ENCODE peak calls at places on chromosomes 11 and 22, in five cellular contexts. X, T, S, L and F are unnamed samples. For H3K4me1, the result is how much of the 10 kb centered on the place peaks cover.

GRCh38 chr11:111086058-111086457 is 159.5 kb upstream of the POU2AF2 start:
- DNase-seq in X (no peak), L (no peak), T (no peak), S (no peak), F (no peak)

GRCh38 chr11:116138280-116138679 is 634.1 kb upstream of the CADM1 start:
- DNase-seq in S (no peak), L (no peak), T (peak), X (no peak), F (no peak)

GRCh38 chr22:32583921-32584335 is 109.3 kb downstream of the FBXO7 start:
- DNase-seq in T (no peak), S (no peak), L (no peak), X (no peak), F (no peak)

GRCh38 chr11:102494216-102494615 is 36.3 kb downstream of the MMP7 start:
- DNase-seq in S (no peak), X (no peak), T (no peak), L (peak), F (no peak)

GRCh38 chr11:66360406-66361073 is 11.0 kb downstream of the SLC29A2 start:
- DNase-seq in X (no peak), L (no peak), S (no peak), T (no peak), F (no peak)

GRCh38 chr11:126391286-126391954 is 35.9 kb downstream of the ST3GAL4 start:
- DNase-seq in T (no peak), X (no peak), S (no peak), L (no peak), F (no peak)

GRCh38 chr22:21013742-21014201 is 1.2 kb upstream of the P2RX6 start:
- DNase-seq in S (no peak), X (no peak), L (no peak), T (no peak), F (no peak)

GRCh38 chr22:49765091-49765771 is 62.4 kb downstream of the BRD1 start:
- DNase-seq in X (no peak), S (peak), L (no peak), T (no peak), F (no peak)

GRCh38 chr11:95688501-95689222 is 100.9 kb downstream of the FAM76B start:
- DNase-seq in L (no peak), S (no peak), T (no peak), X (no peak), F (no peak)

GRCh38 chr22:30176431-30176830 is 70.1 kb downstream of the LIF start:
- DNase-seq in T (no peak), L (no peak), X (no peak), S (no peak), F (no peak)

GRCh38 chr22:19291218-19291579 is 320 bp downstream of the CLTCL1 start:
- DNase-seq in X (no peak), T (peak), S (peak), L (no peak), F (peak)

GRCh38 chr11:27211370-27212127 is 151.5 kb downstream of the CCDC34 start:
- DNase-seq in L (no peak), X (no peak), S (no peak), T (no peak), F (no peak)

GRCh38 chr11:73652046-73652730 is 5.8 kb downstream of the PLEKHB1 start:
- DNase-seq in X (no peak), L (no peak), S (peak), T (no peak), F (peak)

GRCh38 chr11:128294001-128294684 is 293.2 kb downstream of the ETS1 start:
- DNase-seq in S (no peak), T (no peak), L (no peak), X (no peak), F (no peak)

GRCh38 chr11:118338637-118339061 is 3.9 kb downstream of the CD3D start:
- DNase-seq in S (no peak), X (peak), T (no peak), L (no peak), F (peak)

GRCh38 chr22:38180841-38181452 is 683 bp downstream of the PLA2G6 start:
- DNase-seq in T (no peak), X (no peak), S (peak), L (no peak), F (peak)

GRCh38 chr11:44780940-44781631 is 54.3 kb downstream of the TSPAN18 start:
- DNase-seq in L (no peak), T (no peak), X (no peak), S (peak), F (no peak)

GRCh38 chr22:43796567-43796966 is 15.5 kb downstream of the EFCAB6 start:
- DNase-seq in X (no peak), L (no peak), T (peak), S (no peak), F (no peak)

GRCh38 chr22:35072939-35073338 is 7.0 kb downstream of the ISX start:
- DNase-seq in L (no peak), S (no peak), X (no peak), T (no peak), F (no peak)

GRCh38 chr11:103680861-103681260 is 355.6 kb upstream of the DDI1 start:
- DNase-seq in X (no peak), S (no peak), T (no peak), L (no peak), F (no peak)

GRCh38 chr11:111081021-111081511 is 164.5 kb upstream of the POU2AF2 start:
- DNase-seq in T (no peak), X (no peak), L (no peak), S (no peak), F (no peak)

GRCh38 chr11:15897211-15897960 is 459.0 kb downstream of the SOX6 start:
- DNase-seq in L (no peak), S (no peak), T (no peak), X (no peak), F (peak)

GRCh38 chr11:2929511-2929879 is 275 bp upstream of the PHLDA2 start:
- DNase-seq in S (no peak), L (peak), T (no peak), X (no peak), F (peak)

GRCh38 chr11:13668957-13669521 is 571 bp downstream of the FAR1 start:
- DNase-seq in T (no peak), X (no peak), S (peak), L (peak), F (peak)

GRCh38 chr11:130166457-130166784 is 6.8 kb downstream of the ST14 start:
- DNase-seq in S (no peak), T (no peak), L (peak), X (no peak), F (no peak)

GRCh38 chr11:34274712-34275398 is 83.0 kb downstream of the ABTB2 start:
- DNase-seq in X (no peak), L (peak), S (peak), T (peak), F (peak)

GRCh38 chr22:41263704-41264103 is 22.3 kb downstream of the RANGAP1 start:
- DNase-seq in X (no peak), S (no peak), T (no peak), L (no peak), F (no peak)

GRCh38 chr11:57323503-57324153 is 1.1 kb downstream of the TNKS1BP1 start:
- DNase-seq in T (no peak), L (peak), S (no peak), X (no peak), F (no peak)

GRCh38 chr11:72735495-72736027 is 16.6 kb downstream of the ARAP1 start:
- DNase-seq in T (no peak), S (peak), L (no peak), X (no peak), F (no peak)

GRCh38 chr11:118084656-118085055 is 2.1 kb downstream of the SMIM35 start:
- DNase-seq in S (no peak), L (no peak), X (no peak), T (no peak), F (no peak)

GRCh38 chr11:75781831-75782230 is 13.3 kb downstream of the DGAT2 start:
- DNase-seq in T (no peak), L (no peak), X (no peak), S (no peak), F (no peak)

GRCh38 chr22:43388420-43388851 is 23.4 kb upstream of the MPPED1 start:
- DNase-seq in T (no peak), L (peak), X (peak), S (peak), F (peak)

GRCh38 chr11:69637956-69638871 is 2.7 kb upstream of the CCND1 start:
- DNase-seq in L (peak), X (no peak), T (no peak), S (peak), F (peak)

GRCh38 chr11:88324562-88325345 is 12.8 kb downstream of the CTSC start:
- DNase-seq in X (no peak), T (no peak), L (no peak), S (no peak), F (no peak)
- TF ChIP-seq POLR2A in X (no peak), T (no peak), L (no peak), S (no peak), F (no peak)

DNA sequence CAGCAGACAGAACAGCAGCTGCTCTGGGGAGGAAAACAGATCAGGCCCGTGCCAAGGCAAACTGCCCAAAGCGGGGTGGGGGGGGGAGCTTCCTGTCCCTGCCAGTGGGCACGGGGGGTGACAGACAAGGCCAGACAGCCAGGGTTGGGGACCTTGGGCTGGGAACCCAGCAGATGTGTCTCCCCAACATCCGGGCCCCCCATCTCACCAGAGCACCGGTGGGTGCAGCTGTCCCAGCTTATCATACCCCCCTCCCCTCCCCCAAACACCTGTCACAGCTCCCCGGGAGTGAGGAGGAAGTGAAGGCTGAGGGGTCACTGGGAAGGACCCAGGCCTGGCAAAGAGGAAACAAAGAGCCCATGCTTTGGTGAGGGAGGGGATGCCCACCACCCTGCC is 1.3 kb downstream of the PPP1R14B start:
- DNase-seq in L (no peak), X (no peak), T (no peak), S (peak), F (peak)
- H3K4me1 ChIP-seq in L (under half), X (half or more), T (half or more), S (under half), F (under half)

DNA sequence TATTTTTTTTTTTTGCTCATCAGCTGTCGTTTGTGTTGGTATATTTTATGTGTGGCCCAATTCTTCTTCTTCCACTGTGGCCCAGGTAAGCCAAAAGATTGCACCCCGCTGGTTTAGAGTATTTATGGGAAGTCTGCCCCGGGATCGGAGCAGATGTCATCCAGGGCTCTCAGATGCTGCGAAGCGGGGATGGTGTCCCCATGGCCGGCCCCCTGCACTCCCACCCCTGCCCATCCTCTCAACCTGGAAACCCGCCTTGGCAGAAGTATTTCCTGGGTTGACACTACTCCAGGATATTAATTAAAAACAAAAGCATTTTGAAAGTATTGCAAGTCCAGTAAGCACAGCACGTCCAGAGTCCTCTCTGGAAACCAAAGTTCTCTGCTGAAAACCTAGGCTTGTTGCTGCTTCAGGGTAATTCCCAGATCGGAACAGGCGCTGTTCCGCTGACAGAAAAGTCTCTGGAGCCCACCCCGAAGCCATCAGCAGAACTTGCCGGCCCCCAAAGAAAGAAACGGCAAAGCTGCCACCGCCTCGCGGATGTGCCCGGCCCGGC is 833 bp downstream of the SCUBE2 start:
- DNase-seq in X (no peak), S (no peak), L (no peak), T (peak), F (no peak)
- H3K4me3 ChIP-seq in X (peak), S (peak), L (peak), T (peak), F (no peak)

DNA sequence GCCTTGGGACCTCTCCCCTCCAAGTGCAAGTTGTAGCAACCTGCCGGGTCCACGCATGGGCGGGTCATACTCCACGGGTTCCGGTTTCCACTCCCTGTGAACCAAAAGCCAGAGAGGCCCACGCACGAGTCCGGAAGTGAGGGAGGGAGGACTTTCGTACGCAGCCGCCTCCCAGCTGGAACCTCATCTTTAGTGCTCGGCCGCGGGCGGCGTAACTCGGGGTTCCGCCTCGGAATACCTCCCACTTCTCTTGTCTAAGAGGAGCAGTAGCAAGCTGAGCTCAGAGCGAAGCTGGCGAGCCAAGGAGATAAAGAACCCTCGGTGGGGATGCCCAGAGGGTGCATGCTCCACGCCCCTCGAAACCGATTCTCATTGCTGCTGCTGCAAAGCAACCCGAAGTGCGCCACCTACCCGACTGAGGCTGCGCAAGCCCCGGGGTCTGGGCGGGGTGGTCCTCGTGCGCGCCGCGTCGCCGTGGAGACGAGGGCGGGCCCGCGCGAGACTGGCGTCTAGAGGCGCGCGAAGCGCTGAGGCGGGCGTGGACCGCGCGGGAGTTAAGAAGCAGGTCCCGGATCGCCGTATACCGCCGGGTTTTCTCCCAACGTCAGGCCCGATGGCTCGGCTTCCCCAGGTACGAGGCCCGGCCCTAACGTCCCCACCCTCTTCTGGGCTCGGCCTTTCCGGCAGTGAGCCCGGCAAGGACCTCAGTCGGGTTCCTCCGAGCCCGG is at the start of gene SFI1:
- DNase-seq in L (peak), S (peak), T (peak), X (peak), F (peak)
- TF ChIP-seq POLR2A in L (peak), S (peak), T (no peak), X (no peak), F (peak)

DNA sequence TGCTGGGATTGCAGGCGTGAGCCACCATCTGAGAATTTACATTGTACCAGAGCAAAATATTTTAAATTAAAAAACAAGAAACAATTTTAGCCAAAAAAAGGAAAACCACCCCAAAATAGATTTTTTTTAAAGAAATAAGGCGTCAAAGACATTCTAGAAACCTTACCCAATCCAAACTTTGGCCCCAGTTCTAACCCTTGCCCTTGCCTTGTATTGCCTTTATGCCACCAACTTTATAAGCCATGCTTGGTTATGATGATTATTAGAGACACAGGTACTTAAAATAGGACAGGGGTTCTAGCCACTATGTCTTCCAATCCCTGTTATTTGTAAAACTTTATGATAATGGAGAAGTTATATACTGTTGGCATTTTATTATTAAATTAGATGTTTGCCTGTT is 11.8 kb downstream of the C11orf54 start:
- DNase-seq in X (no peak), S (no peak), L (no peak), T (no peak), F (no peak)
- H3K4me1 ChIP-seq in X (under half), S (under half), L (under half), T (under half), F (under half)